ENCODE peak calls at places on chromosomes 2 and 18, in ten cellular contexts. I, Z, X, L, V, G, T, U, M and K are unnamed samples.

GRCh38 chr18:34153711-34154110 is 71.0 kb downstream of the NOL4 start:
- DNase-seq in I (no peak), Z (peak; percentile 21), X (peak; percentile 34), L (no peak), V (no peak), G (no peak), T (no peak), U (no peak), M (no peak), K (no peak)

GRCh38 chr2:86747708-86748627 is 27.9 kb downstream of the RMND5A start:
- DNase-seq in I (no peak), Z (peak; percentile 54), X (peak; percentile 20), L (no peak), V (no peak), G (peak; percentile 89), T (peak; percentile 54), U (peak; percentile 79), M (peak; percentile 20), K (peak; percentile 64)

GRCh38 chr2:27071990-27072830 is 756 bp upstream of the OST4 start:
- DNase-seq in I (peak; percentile 69), Z (no peak), X (no peak), L (peak; percentile 48), V (no peak), G (no peak), T (peak; percentile 84), U (no peak), M (peak; percentile 75), K (peak; percentile 70)

GRCh38 chr2:203802277-203803045 is 65.1 kb upstream of the CTLA4 start:
- DNase-seq in I (no peak), Z (no peak), X (no peak), L (no peak), V (no peak), G (no peak), T (no peak), U (peak; percentile 95), M (no peak), K (peak; percentile 79)

GRCh38 chr2:45470531-45470930 is 140.5 kb downstream of the SRBD1 start:
- DNase-seq in I (no peak), Z (peak; percentile 4), X (no peak), L (peak; percentile 3), V (no peak), G (no peak), T (no peak), U (no peak), M (no peak), K (peak; percentile 33)

GRCh38 chr2:198309673-198310280 is 505.4 kb downstream of the PLCL1 start:
- DNase-seq in I (no peak), Z (peak; percentile 74), X (peak; percentile 50), L (peak; percentile 25), V (peak; percentile 57), G (peak; percentile 58), T (peak; percentile 67), U (no peak), M (peak; percentile 73), K (peak; percentile 4)

GRCh38 chr18:3692113-3692621 is 242.2 kb downstream of the TGIF1 start:
- DNase-seq in I (no peak), Z (no peak), X (peak; percentile 52), L (no peak), V (no peak), G (no peak), T (no peak), U (no peak), M (no peak), K (no peak)

GRCh38 chr2:237160271-237160934 is 74.7 kb downstream of the COPS8 start:
- DNase-seq in I (no peak), Z (no peak), X (peak; percentile 29), L (no peak), V (no peak), G (no peak), T (no peak), U (no peak), M (no peak), K (no peak)

GRCh38 chr2:182186132-182186735 is 200.6 kb downstream of the PPP1R1C start:
- DNase-seq in I (no peak), Z (peak; percentile 86), X (peak; percentile 42), L (no peak), V (peak; percentile 33), G (peak; percentile 44), T (peak; percentile 66), U (no peak), M (no peak), K (no peak)

GRCh38 chr2:136932700-136933099 is 167.4 kb downstream of the THSD7B start:
- DNase-seq in I (no peak), Z (peak; percentile 61), X (no peak), L (no peak), V (peak; percentile 42), G (peak; percentile 53), T (peak; percentile 47), U (no peak), M (no peak), K (no peak)

GRCh38 chr18:35949903-35950627 is 22.4 kb upstream of the RMP24 start:
- DNase-seq in I (peak; percentile 72), Z (peak; percentile 41), X (peak; percentile 64), L (peak; percentile 36), V (peak; percentile 77), G (peak; percentile 75), T (peak; percentile 82), U (no peak), M (peak; percentile 42), K (peak; percentile 9)

GRCh38 chr2:18396328-18396727 is 164.1 kb downstream of the RDH14 start:
- DNase-seq in I (peak; percentile 45), Z (no peak), X (no peak), L (no peak), V (no peak), G (no peak), T (no peak), U (no peak), M (no peak), K (no peak)

GRCh38 chr18:8264861-8265411 is 344.3 kb upstream of the RAB12 start:
- DNase-seq in I (no peak), Z (no peak), X (no peak), L (peak; percentile 57), V (no peak), G (peak; percentile 31), T (peak; percentile 26), U (no peak), M (no peak), K (peak; percentile 39)

GRCh38 chr2:156625360-156625995 is 189.3 kb downstream of the GPD2 start:
- DNase-seq in I (no peak), Z (no peak), X (no peak), L (no peak), V (no peak), G (no peak), T (peak; percentile 7), U (no peak), M (no peak), K (no peak)
- H3K4me3 ChIP-seq in I (no peak overlapping the region), Z (no peak overlapping the region), X (no peak overlapping the region), L (no peak overlapping the region), V (peak overlapping the region; percentile 34), G (no peak overlapping the region), T (no peak overlapping the region), U (no peak overlapping the region), M (no peak overlapping the region), K (no peak overlapping the region)

GRCh38 chr2:106158871-106159270 is 35.2 kb downstream of the UXS1 start:
- DNase-seq in I (no peak), Z (no peak), X (no peak), L (no peak), V (no peak), G (no peak), T (no peak), U (no peak), M (no peak), K (no peak)
- H3K4me3 ChIP-seq in I (no peak overlapping the region), Z (no peak overlapping the region), X (no peak overlapping the region), L (no peak overlapping the region), V (no peak overlapping the region), G (no peak overlapping the region), T (no peak overlapping the region), U (no peak overlapping the region), M (no peak overlapping the region), K (no peak overlapping the region)

DNA sequence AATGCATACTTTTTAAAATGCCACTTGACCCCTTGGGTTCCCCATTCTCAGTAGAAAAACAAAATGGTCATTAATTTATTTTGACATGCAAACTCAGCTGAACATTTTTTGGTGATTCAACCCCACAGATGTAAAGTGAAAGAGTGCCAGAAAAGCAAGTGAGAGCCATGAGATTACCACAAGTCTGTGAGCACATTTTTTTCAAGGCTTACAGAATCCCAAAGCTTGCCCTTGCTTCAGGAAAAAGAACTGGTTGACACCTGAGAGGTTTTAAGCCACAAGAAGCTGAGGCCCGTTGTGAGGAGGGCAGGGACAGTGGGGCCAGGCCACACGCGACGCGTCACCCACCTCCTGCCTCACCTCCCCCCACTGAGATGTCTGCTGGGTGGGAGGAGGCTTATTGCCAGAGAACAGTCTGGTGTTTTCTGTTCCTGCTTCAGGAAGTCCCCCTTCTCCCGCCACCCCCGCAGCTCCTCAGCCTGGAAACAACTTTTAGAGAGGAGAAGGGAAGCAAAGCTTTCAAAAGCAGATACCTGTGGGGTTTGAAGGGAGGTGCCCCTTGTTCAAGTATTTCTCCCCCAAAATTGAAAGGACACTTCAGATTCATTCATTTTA is 70.5 kb upstream of the CYP1B1 start:
- DNase-seq in I (peak; percentile 53), Z (peak; percentile 75), X (no peak), L (peak; percentile 71), V (no peak), G (peak; percentile 67), T (peak; percentile 55), U (peak; percentile 83), M (peak; percentile 18), K (peak; percentile 91)
- H3K4me3 ChIP-seq in I (no peak overlapping the region), Z (peak overlapping the region; percentile 51), X (no peak overlapping the region), L (no peak overlapping the region), V (no peak overlapping the region), G (no peak overlapping the region), T (no peak overlapping the region), U (peak overlapping the region; percentile 28), M (no peak overlapping the region), K (peak overlapping the region; percentile 2)

DNA sequence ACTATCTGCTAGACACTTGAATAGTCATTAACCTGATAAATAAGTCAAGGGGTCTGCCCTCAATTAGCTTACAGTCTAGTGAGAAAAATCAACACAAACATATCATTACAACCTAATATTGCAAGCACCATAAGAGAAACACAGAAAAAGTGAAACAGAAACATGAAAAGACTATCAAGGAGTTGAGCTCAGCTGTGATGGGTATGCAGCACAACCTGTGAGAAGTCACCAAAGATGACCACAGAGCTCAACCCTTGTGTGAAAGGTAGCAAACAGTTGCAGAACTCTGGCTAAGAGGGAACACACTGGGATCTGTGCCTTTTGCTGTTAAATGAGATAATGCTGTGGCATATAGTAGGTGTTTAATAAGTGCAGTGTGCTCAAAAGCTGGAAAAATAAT is 11.7 kb downstream of the ZNF385B start:
- DNase-seq in I (no peak), Z (no peak), X (no peak), L (no peak), V (no peak), G (no peak), T (no peak), U (no peak), M (no peak), K (no peak)
- H3K4me3 ChIP-seq in I (no peak overlapping the region), Z (no peak overlapping the region), X (no peak overlapping the region), L (no peak overlapping the region), V (no peak overlapping the region), G (no peak overlapping the region), T (no peak overlapping the region), U (no peak overlapping the region), M (no peak overlapping the region), K (no peak overlapping the region)

GRCh38 chr18:59272221-59272888 is 899 bp downstream of the RAX start:
- DNase-seq in I (no peak), Z (no peak), X (no peak), L (peak; percentile 6), V (no peak), G (no peak), T (no peak), U (no peak), M (no peak), K (no peak)
- H3K4me3 ChIP-seq in I (peak overlapping the region; percentile 46), Z (no peak overlapping the region), X (peak overlapping the region; percentile 20), L (peak overlapping the region; percentile 4), V (peak overlapping the region; percentile 97), G (no peak overlapping the region), T (no peak overlapping the region), U (peak overlapping the region; percentile 4), M (no peak overlapping the region), K (peak overlapping the region; percentile 12)